ENCODE peak calls at places on chromosomes 6 and 20, in five cellular contexts. Q is coronary artery, H is brain microvascular endothelial cell, D is tibial artery, Z is cardiac fibroblast. G is an unnamed sample.

GRCh38 chr6:126873351-126873750 is 245.1 kb upstream of the RSPO3 start:
- DNase-seq in H (peak), Q (no peak), Z (no peak), D (no peak), G (no peak)

GRCh38 chr6:36660771-36661471 is 17.6 kb upstream of the CDKN1A start:
- DNase-seq in Z (peak), Q (no peak), H (no peak), D (no peak), G (no peak)

GRCh38 chr6:11413728-11414127 is 123.8 kb upstream of the TMEM170B start:
- DNase-seq in D (no peak), Q (no peak), Z (no peak), H (no peak), G (peak)

GRCh38 chr6:36024154-36024760 is at the start of gene SLC26A8:
- DNase-seq in Q (no peak), H (no peak), Z (no peak), D (no peak), G (no peak)

GRCh38 chr20:6707231-6707870 is 60.1 kb upstream of the BMP2 start:
- DNase-seq in Z (no peak), H (peak), Q (no peak), D (no peak), G (no peak)

GRCh38 chr6:169034523-169035167 is 219.0 kb downstream of the THBS2 start:
- DNase-seq in Z (no peak), Q (no peak), D (no peak), H (no peak), G (no peak)

GRCh38 chr6:157891544-157892362 is 68.7 kb downstream of the SNX9 start:
- DNase-seq in Z (no peak), D (no peak), Q (no peak), H (no peak), G (no peak)

GRCh38 chr6:13397359-13398080 is 69.2 kb upstream of the TBC1D7 start:
- DNase-seq in Q (no peak), Z (no peak), H (no peak), D (no peak), G (no peak)

GRCh38 chr6:145250436-145250835 is 484.9 kb downstream of the EPM2A start:
- DNase-seq in D (no peak), H (no peak), Q (no peak), Z (no peak), G (no peak)

GRCh38 chr6:23522751-23523527 is 603.1 kb upstream of the NRSN1 start:
- DNase-seq in Q (no peak), H (no peak), Z (no peak), D (no peak), G (no peak)

GRCh38 chr6:112429226-112429625 is 82.1 kb downstream of the RFPL4B start:
- DNase-seq in D (no peak), Q (no peak), H (peak), Z (peak), G (no peak)

GRCh38 chr6:26020983-26021349 is 58.4 kb downstream of the TRIM38 start:
- DNase-seq in Z (peak), H (peak), Q (peak), D (peak), G (no peak)

GRCh38 chr20:4067600-4068261 is 52.4 kb upstream of the RNF24 start:
- DNase-seq in H (peak), D (peak), Z (peak), Q (peak), G (no peak)

GRCh38 chr20:4064118-4064962 is 49.0 kb upstream of the RNF24 start:
- DNase-seq in Z (peak), D (peak), Q (peak), H (peak), G (no peak)

GRCh38 chr20:4063631-4064030 is 48.3 kb upstream of the RNF24 start:
- DNase-seq in D (no peak), Z (peak), Q (peak), H (peak), G (no peak)

GRCh38 chr20:4066551-4066950 is 51.2 kb upstream of the RNF24 start:
- DNase-seq in D (no peak), H (no peak), Z (no peak), Q (no peak), G (no peak)

GRCh38 chr20:4065405-4065841 is 50.1 kb upstream of the RNF24 start:
- DNase-seq in H (peak), Q (no peak), D (no peak), Z (peak), G (no peak)
- H3K4me3 ChIP-seq in H (no peak), Q (no peak), D (no peak), Z (no peak), G (no peak)

GRCh38 chr20:19850190-19850533 is 92.1 kb downstream of the RIN2 start:
- DNase-seq in Z (peak), Q (no peak), H (no peak), D (peak), G (no peak)
- H3K4me3 ChIP-seq in Z (no peak), Q (peak), H (no peak), D (no peak), G (no peak)

DNA sequence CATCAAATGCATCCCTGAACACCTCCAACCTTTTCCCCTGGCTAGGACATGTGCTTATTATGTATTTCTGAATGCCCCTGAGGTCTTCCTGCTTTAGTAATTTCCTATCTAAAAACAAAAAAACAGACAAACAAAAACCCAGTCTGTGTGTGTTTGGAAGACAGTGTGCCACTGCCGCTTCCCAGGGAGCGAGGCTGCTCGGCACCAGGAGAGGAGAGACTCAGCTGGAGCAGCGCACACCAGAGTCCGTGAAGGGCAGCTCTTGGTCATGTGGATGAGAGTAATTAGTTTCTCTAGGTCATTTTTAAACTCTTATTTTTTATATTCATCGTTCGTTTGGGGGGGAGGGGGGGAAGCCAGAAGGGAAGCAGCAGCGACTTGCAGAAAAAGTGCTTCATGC is 10.0 kb upstream of the ANKRD60 start:
- DNase-seq in H (no peak), Q (no peak), Z (no peak), D (no peak), G (no peak)
- H3K4me3 ChIP-seq in H (no peak), Q (no peak), Z (no peak), D (no peak), G (no peak)

DNA sequence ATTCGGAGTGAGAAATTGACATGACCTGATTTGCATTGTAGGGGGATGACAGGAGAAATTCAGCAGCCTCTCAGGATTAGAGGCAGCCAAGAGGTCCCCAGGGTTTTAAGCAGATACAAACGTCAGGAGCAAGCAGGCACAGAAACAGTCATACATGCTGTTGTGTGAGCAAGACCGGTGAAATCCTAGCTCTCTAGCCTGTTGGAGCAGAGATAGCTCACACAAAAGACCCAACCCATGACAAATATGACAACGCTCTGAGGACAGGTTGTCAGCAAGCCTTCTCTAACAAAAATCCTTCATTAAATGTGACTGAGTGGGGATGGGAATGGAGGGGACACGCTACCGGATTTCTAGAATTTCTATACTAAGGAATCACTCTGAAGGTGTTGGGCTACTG is 23.0 kb upstream of the AKAP12 start:
- DNase-seq in D (no peak), Q (no peak), H (no peak), Z (no peak), G (no peak)
- H3K4me3 ChIP-seq in D (no peak), Q (no peak), H (no peak), Z (no peak), G (no peak)

DNA sequence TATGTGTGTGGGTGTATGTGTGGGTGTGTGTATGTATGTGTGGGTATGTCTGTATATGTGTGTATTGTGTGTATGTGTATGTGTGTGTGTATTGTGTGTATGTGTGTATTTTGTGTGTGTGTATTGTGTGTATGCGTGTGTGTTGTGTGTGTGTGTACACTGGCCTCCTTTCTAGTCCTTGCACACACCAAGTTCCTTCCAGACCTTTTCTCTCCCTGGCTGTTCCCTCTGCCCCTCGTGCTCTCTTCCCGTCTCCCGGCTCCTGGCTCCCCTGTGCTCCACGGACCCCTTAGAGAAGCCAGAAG is 11.4 kb downstream of the VSTM2L start:
- DNase-seq in Z (no peak), H (no peak), Q (no peak), D (no peak), G (no peak)
- H3K4me3 ChIP-seq in Z (no peak), H (no peak), Q (peak), D (no peak), G (no peak)

GRCh38 chr6:34465551-34466241 is at the start of gene PACSIN1:
- DNase-seq in Q (no peak), D (no peak), H (no peak), Z (no peak), G (no peak)
- H3K4me3 ChIP-seq in Q (peak), D (peak), H (peak), Z (peak), G (peak)

DNA sequence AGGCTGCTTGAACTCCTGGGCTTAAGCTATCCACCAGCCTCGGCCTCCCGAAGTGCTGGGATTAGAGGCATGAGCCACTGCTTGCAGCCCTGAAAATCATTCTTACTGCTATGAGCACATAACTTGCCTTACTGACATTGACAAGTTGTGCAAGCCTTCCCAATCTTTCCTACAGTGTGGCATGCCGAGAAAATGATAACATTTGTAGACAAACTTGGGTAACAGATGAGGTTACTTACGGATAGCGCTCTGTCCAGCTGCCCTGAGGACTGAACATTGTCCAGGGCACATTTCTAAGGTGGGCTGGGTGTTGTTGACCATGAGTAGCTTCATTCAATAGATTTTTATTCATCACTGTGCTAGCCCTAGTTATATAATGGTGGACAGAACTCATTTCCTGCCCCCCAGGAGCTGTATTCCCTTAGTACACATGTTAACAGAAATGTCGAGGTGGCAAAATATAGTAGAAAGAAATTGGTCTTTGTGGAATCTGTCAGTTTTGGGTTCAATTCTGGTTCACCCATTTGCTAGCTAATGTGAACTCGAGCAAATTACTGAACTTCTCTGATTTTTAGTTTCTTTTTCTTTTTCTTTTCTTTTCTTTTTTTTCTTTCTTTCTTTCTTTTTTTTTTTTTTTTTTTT is 118.4 kb upstream of the AKIRIN2 start:
- DNase-seq in Q (no peak), Z (no peak), D (no peak), H (no peak), G (no peak)
- H3K4me3 ChIP-seq in Q (no peak), Z (no peak), D (no peak), H (no peak), G (no peak)

G was measured in retinal pigment epithelial cell.